ENCODE peak calls at places on chromosomes 11 and 22, in six cellular contexts. D, M, S, U, H and I are unnamed samples.

GRCh38 chr22:46462726-46463371 is 74.6 kb downstream of the CELSR1 start:
- DNase-seq in D (peak), M (peak), S (peak), U (peak), H (no peak), I (no peak)

GRCh38 chr11:66293352-66293751 is 1.7 kb downstream of the TMEM151A start:
- DNase-seq in D (no peak), M (no peak), S (no peak), U (no peak), H (no peak), I (no peak)

GRCh38 chr11:100791873-100792272 is 104.8 kb downstream of the ARHGAP42 start:
- DNase-seq in D (no peak), M (no peak), S (no peak), U (peak), H (no peak), I (no peak)

GRCh38 chr22:39477542-39477941 is 20.7 kb downstream of the MGAT3 start:
- DNase-seq in D (no peak), M (no peak), S (no peak), U (no peak), H (no peak), I (no peak)

GRCh38 chr11:133955945-133956421 is 785 bp downstream of the IGSF9B start:
- DNase-seq in D (no peak), M (no peak), S (no peak), U (no peak), H (peak), I (no peak)

GRCh38 chr11:132125855-132126841 is 755.7 kb downstream of the NTM start:
- DNase-seq in D (peak), M (no peak), S (no peak), U (no peak), H (peak), I (no peak)

GRCh38 chr11:20360650-20361049 is 2.9 kb upstream of the HTATIP2 start:
- DNase-seq in D (no peak), M (no peak), S (peak), U (no peak), H (no peak), I (no peak)

GRCh38 chr22:23182289-23183106 is 2.2 kb downstream of the BCR start:
- DNase-seq in D (peak), M (no peak), S (no peak), U (no peak), H (peak), I (peak)

GRCh38 chr11:65975771-65976170 is 14.2 kb downstream of the SART1 start:
- DNase-seq in D (no peak), M (no peak), S (no peak), U (no peak), H (no peak), I (no peak)

GRCh38 chr11:1235615-1236315 is 12.9 kb downstream of the MUC5B start:
- DNase-seq in D (peak), M (no peak), S (no peak), U (no peak), H (peak), I (no peak)

GRCh38 chr11:126007263-126007662 is 55.4 kb downstream of the CDON start:
- DNase-seq in D (peak), M (no peak), S (peak), U (no peak), H (no peak), I (no peak)

GRCh38 chr22:24503137-24503850 is 8.2 kb downstream of the UPB1 start:
- DNase-seq in D (peak), M (no peak), S (no peak), U (no peak), H (peak), I (peak)

GRCh38 chr11:73194593-73194992 is 23.5 kb upstream of the P2RY2 start:
- DNase-seq in D (no peak), M (no peak), S (no peak), U (no peak), H (peak), I (no peak)

GRCh38 chr11:126607374-126607773 is 251.9 kb downstream of the ST3GAL4 start:
- DNase-seq in D (peak), M (peak), S (peak), U (peak), H (no peak), I (no peak)

GRCh38 chr22:37259540-37260029 is 15.5 kb upstream of the RAC2 start:
- DNase-seq in D (no peak), M (no peak), S (no peak), U (no peak), H (no peak), I (no peak)

GRCh38 chr11:84965484-84965883 is 661.7 kb downstream of the DLG2 start:
- DNase-seq in D (no peak), M (no peak), S (no peak), U (no peak), H (no peak), I (no peak)

GRCh38 chr11:116244889-116245288 is 527.9 kb downstream of the BUD13 start:
- DNase-seq in D (no peak), M (no peak), S (no peak), U (no peak), H (no peak), I (no peak)

GRCh38 chr11:75033916-75034315 is 45.2 kb downstream of the NEU3 start:
- DNase-seq in D (no peak), M (no peak), S (no peak), U (no peak), H (no peak), I (no peak)